ENCODE peak calls at places on chromosomes 1 and 21, in eight cellular contexts. O is A549; S is naive thymus-derived CD4-positive, alpha-beta T cell; H is body of pancreas; P is K562; V is upper lobe of right lung; X is GM12878; E is fibroblast of lung. M is an unnamed sample.

GRCh38 chr1:79845951-79846350 is 839.4 kb upstream of the ADGRL4 start:
- DNase-seq in O (no peak), S (no peak), H (no peak), P (no peak), V (no peak), X (no peak), E (peak; percentile 28), M (no peak)

GRCh38 chr21:32064511-32064910 is 191.7 kb downstream of the HUNK start:
- DNase-seq in O (no peak), S (no peak), H (no peak), P (no peak), V (no peak), X (no peak), E (no peak), M (no peak)

GRCh38 chr1:118481091-118481490 is 296.1 kb upstream of the SPAG17 start:
- DNase-seq in O (no peak), S (no peak), H (no peak), P (no peak), V (no peak), X (no peak), E (peak; percentile 0), M (no peak)

GRCh38 chr1:31745898-31746668 is 18.1 kb downstream of the ADGRB2 start:
- DNase-seq in O (no peak), S (no peak), H (no peak), P (no peak), V (no peak), X (no peak), E (no peak), M (no peak)

GRCh38 chr1:45477646-45478045 is 13.3 kb downstream of the TESK2 start:
- DNase-seq in O (no peak), S (no peak), H (no peak), P (no peak), V (no peak), X (no peak), E (no peak), M (no peak)

GRCh38 chr1:160256396-160257046 is 5.8 kb downstream of the DCAF8 start:
- DNase-seq in O (no peak), S (no peak), H (peak; percentile 11), P (no peak), V (no peak), X (no peak), E (peak; percentile 89), M (no peak)

GRCh38 chr1:47424336-47424982 is 8.4 kb downstream of the FOXE3 start:
- DNase-seq in O (peak; percentile 65), S (no peak), H (peak; percentile 31), P (peak; percentile 69), V (no peak), X (no peak), E (peak; percentile 40), M (no peak)

GRCh38 chr1:151908228-151908691 is 1.1 kb downstream of the THEM4 start:
- DNase-seq in O (no peak), S (no peak), H (no peak), P (peak; percentile 48), V (no peak), X (no peak), E (peak; percentile 38), M (no peak)

GRCh38 chr1:205981257-205981656 is 21.9 kb downstream of the RAB7B start:
- DNase-seq in O (no peak), S (no peak), H (no peak), P (no peak), V (no peak), X (no peak), E (no peak), M (no peak)

GRCh38 chr1:45617618-45618017 is 6.2 kb downstream of the CCDC17 start:
- DNase-seq in O (no peak), S (no peak), H (no peak), P (no peak), V (no peak), X (no peak), E (peak; percentile 51), M (no peak)

GRCh38 chr21:39599191-39599966 is 13.4 kb upstream of the B3GALT5 start:
- DNase-seq in O (no peak), S (no peak), H (no peak), P (no peak), V (no peak), X (no peak), E (no peak), M (no peak)

GRCh38 chr1:181295215-181295614 is 188.1 kb upstream of the CACNA1E start:
- DNase-seq in O (no peak), S (no peak), H (no peak), P (no peak), V (no peak), X (no peak), E (no peak), M (no peak)

GRCh38 chr1:95325337-95325736 is 91.3 kb downstream of the RWDD3 start:
- DNase-seq in O (no peak), S (no peak), H (no peak), P (no peak), V (no peak), X (no peak), E (no peak), M (no peak)

GRCh38 chr1:36276688-36277087 is 29.5 kb upstream of the SH3D21 start:
- DNase-seq in O (no peak), S (no peak), H (no peak), P (no peak), V (no peak), X (no peak), E (no peak), M (no peak)

GRCh38 chr1:94012686-94013330 is 103.6 kb upstream of the GCLM start:
- DNase-seq in O (no peak), S (no peak), H (no peak), P (no peak), V (no peak), X (no peak), E (no peak), M (no peak)

GRCh38 chr21:38479641-38480515 is 18.4 kb downstream of the ERG start:
- DNase-seq in O (no peak), S (no peak), H (no peak), P (no peak), V (no peak), X (no peak), E (no peak), M (no peak)

GRCh38 chr1:187454010-187454409 is 625.3 kb downstream of the PLA2G4A start:
- DNase-seq in O (no peak), S (no peak), H (no peak), P (no peak), V (no peak), X (no peak), E (no peak), M (no peak)

GRCh38 chr1:60989745-60990718 is 92.3 kb upstream of the NFIA start:
- DNase-seq in O (no peak), S (no peak), H (peak; percentile 32), P (no peak), V (no peak), X (no peak), E (peak; percentile 93), M (no peak)

GRCh38 chr1:159827102-159827490 is 423 bp downstream of the SLAMF8 start:
- DNase-seq in O (no peak), S (no peak), H (no peak), P (no peak), V (no peak), X (no peak), E (no peak), M (no peak)

DNA sequence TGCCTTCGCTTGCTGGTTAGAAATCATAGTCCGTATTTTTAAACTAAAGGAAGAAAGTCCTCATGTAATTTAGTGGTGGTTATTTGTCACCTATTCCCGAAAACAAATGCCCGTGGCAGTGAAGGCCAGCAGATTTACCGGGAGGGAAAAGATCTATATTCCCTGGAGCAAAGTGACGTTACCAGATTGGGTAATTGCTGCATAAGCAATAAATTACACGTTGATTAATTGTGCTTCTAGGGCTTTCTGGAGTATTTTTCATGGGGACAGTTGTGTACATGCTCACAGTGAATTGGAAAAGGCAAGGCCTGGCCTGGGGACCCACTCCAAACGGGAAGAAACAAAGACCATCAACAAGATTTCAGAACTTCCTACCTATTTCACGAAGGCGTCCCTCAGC is 298.6 kb downstream of the NPHP4 start:
- DNase-seq in O (no peak), S (no peak), H (no peak), P (no peak), V (no peak), X (no peak), E (no peak), M (no peak)
- H3K9me3 ChIP-seq in O (no peaks in the 10 kb centered on the region), S (no peaks in the 10 kb centered on the region), H (no peaks in the 10 kb centered on the region), P (no peaks in the 10 kb centered on the region), V (no peaks in the 10 kb centered on the region), X (no peaks in the 10 kb centered on the region), E (no peaks in the 10 kb centered on the region), M (no peaks in the 10 kb centered on the region)

DNA sequence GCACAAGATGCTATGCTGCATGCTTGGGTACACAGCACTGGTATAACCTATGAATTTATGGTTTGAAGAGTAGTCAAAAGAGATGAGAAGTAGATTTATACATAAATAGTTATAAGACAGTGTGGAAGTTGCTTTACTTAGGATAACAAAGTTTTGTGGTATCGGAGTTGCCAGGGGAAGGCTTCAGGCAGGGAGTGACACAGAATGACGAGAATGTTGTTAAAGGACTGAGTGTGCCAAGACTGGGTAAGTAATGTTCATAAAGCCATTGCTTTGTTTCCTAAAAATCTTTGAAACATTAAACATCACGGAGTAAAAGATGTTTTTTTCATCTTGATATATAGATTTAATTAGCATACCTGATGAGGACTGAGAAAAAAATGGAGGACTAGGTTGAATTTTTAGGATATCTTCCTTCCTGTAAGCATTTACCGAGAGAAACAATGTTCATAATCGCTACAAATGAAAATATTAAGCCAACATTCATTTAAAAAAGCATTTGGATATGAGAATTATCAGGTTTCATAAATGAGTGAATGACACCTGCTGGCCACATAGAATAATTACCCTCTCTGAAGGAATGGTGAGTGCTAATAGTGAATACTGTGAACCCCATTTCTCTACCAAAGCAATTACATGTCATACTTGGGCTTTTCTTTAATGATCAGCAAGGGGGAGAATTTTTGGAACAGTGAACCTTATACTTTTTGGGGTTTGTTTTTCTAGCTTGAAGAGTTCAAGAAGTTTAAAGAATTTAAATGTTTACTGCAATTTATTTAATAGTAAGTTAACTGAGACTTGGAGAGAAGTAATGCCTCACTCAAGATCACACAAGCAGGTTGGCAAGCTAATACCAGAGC is 28.4 kb downstream of the EXTL2 start:
- DNase-seq in O (peak; percentile 5), S (no peak), H (peak; percentile 10), P (peak; percentile 48), V (no peak), X (no peak), E (peak; percentile 57), M (no peak)
- H3K4me3 ChIP-seq in O (no peak overlapping the region), S (no peak overlapping the region), H (no peak overlapping the region), P (no peak overlapping the region), V (no peak overlapping the region), X (no peak overlapping the region), E (no peak overlapping the region), M (no peak overlapping the region)

GRCh38 chr1:56576880-56577858 is 2.2 kb downstream of the PLPP3 start:
- DNase-seq in O (peak; percentile 39), S (no peak), H (peak; percentile 17), P (peak; percentile 10), V (no peak), X (no peak), E (peak; percentile 38), M (no peak)
- H3K4me1 ChIP-seq in O (peaks cover 44% of the 10 kb centered on the region), S (no peaks in the 10 kb centered on the region), H (peaks cover 61% of the 10 kb centered on the region), P (no peaks in the 10 kb centered on the region), V (peaks cover 9% of the 10 kb centered on the region), X (no peaks in the 10 kb centered on the region), E (peaks cover 6% of the 10 kb centered on the region), M (peaks cover 9% of the 10 kb centered on the region)

DNA sequence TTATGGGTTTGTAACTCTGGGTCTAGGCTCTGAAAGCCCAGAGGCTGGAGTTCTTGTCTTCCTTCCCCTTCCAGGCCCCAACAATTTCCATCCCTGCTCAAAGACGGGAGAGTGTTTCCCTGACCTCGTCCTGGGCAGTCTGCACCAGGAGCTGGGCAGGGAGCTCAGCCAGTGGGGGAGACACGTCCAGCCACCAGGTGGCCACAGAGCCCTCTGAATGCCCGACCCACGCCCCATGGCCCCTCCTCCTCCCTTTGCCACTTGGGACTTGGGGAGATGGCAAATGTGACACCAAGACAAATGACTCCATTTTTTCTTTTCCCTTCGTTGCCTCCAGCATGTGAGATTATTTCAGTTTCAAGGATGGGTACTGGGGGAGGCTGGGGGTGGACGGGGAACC is 159.9 kb upstream of the AJAP1 start:
- DNase-seq in O (peak; percentile 28), S (no peak), H (peak; percentile 35), P (no peak), V (no peak), X (no peak), E (no peak), M (no peak)
- H3K9me3 ChIP-seq in O (no peaks in the 10 kb centered on the region), S (no peaks in the 10 kb centered on the region), H (no peaks in the 10 kb centered on the region), P (no peaks in the 10 kb centered on the region), V (no peaks in the 10 kb centered on the region), X (no peaks in the 10 kb centered on the region), E (no peaks in the 10 kb centered on the region), M (no peaks in the 10 kb centered on the region)

M was measured in RWPE2.